ENCODE peak calls at places on chromosomes 7 and 10, in five cellular contexts. D is activated CD4-positive, alpha-beta T cell treated with anti-CD3 and anti-CD28 coated beads, Interleukin-2, amount 10 ng/mL, durations not matched to agents 7 days and 5 days; T is astrocyte; G is nephron progenitor cell; Q is stimulated activated CD4-positive, alpha-beta T cell treated with anti-CD3 and anti-CD28 coated beads, Interleukin-4, amount 100 ng/mL, for 4 hours. Y is an unnamed sample.
A peak's percentile ranks its signal among the peaks of the same experiment; 100 is the strongest.

GRCh38 chr7:150410680-150411346 is 31.7 kb downstream of the ZNF775 start:
- DNase-seq in D (no peak), T (peak; percentile 42), G (peak; percentile 57), Q (no peak), Y (no peak)

GRCh38 chr10:76509501-76509900 is 1078.1 kb downstream of the LRMDA start:
- DNase-seq in G (no peak), T (peak; percentile 69), Q (no peak), D (no peak), Y (no peak)

GRCh38 chr7:107230334-107230733 is 61.5 kb downstream of the HBP1 start:
- DNase-seq in T (peak; percentile 39), Q (no peak), G (no peak), D (no peak), Y (no peak)

GRCh38 chr10:73931767-73932624 is 21.1 kb downstream of the PLAU start:
- DNase-seq in D (peak; percentile 64), Q (peak; percentile 85), G (no peak), T (no peak), Y (no peak)

GRCh38 chr7:31211281-31211680 is 129.2 kb downstream of the NEUROD6 start:
- DNase-seq in D (no peak), G (no peak), T (no peak), Q (no peak), Y (no peak)

GRCh38 chr7:136489808-136490207 is 378.6 kb upstream of the CHRM2 start:
- DNase-seq in D (no peak), Q (no peak), T (no peak), G (no peak), Y (no peak)

GRCh38 chr10:6204341-6205191 is 1.8 kb downstream of the PFKFB3 start:
- DNase-seq in G (no peak), T (peak; percentile 62), Q (no peak), D (no peak), Y (no peak)

GRCh38 chr7:114722562-114722961 is 199.3 kb upstream of the MDFIC start:
- DNase-seq in T (no peak), D (no peak), Q (no peak), G (no peak), Y (no peak)

GRCh38 chr10:110010076-110011069 is 2.6 kb downstream of the ADD3 start:
- DNase-seq in T (no peak), D (peak; percentile 80), G (no peak), Q (peak; percentile 56), Y (no peak)

GRCh38 chr7:10708447-10708846 is 265.2 kb upstream of the PHF14 start:
- DNase-seq in Q (no peak), G (no peak), T (no peak), D (no peak), Y (peak; percentile 38)

GRCh38 chr10:35735412-35735811 is 93.3 kb upstream of the FZD8 start:
- DNase-seq in G (no peak), D (no peak), T (peak; percentile 29), Q (no peak), Y (no peak)

GRCh38 chr10:85643839-85644525 is 722.6 kb downstream of the GRID1 start:
- DNase-seq in D (no peak), Q (no peak), T (peak; percentile 38), G (no peak), Y (no peak)

GRCh38 chr10:125795111-125795510 is 19.5 kb upstream of the MMP21 start:
- DNase-seq in T (no peak), Q (no peak), D (no peak), G (no peak), Y (no peak)

GRCh38 chr10:87660484-87661133 is 931 bp downstream of the PAPSS2 start:
- DNase-seq in G (no peak), T (peak; percentile 77), D (no peak), Q (no peak), Y (no peak)

GRCh38 chr7:124724079-124724478 is 41.5 kb downstream of the GPR37 start:
- DNase-seq in Q (no peak), G (no peak), T (no peak), D (no peak), Y (no peak)

GRCh38 chr10:113736576-113736975 is 14.9 kb upstream of the PLEKHS1 start:
- DNase-seq in D (no peak), Q (no peak), T (peak; percentile 78), G (no peak), Y (no peak)

GRCh38 chr10:30645340-30645827 is 15.8 kb upstream of the LYZL2 start:
- DNase-seq in G (peak; percentile 30), Q (no peak), D (no peak), T (peak; percentile 55), Y (peak; percentile 32)

GRCh38 chr10:21495686-21496284 is 29.7 kb downstream of the SKIDA1 start:
- DNase-seq in D (peak; percentile 83), G (peak; percentile 94), Q (peak; percentile 81), T (no peak), Y (peak; percentile 84)

GRCh38 chr10:35384265-35384868 is 48.1 kb downstream of the CCNY start:
- DNase-seq in T (no peak), Q (no peak), G (no peak), D (no peak), Y (no peak)